ENCODE peak calls at places on chromosomes 5 and 9, in nine cellular contexts. L is GM12865, J is AG04449, K is A549, N is IMR-90, F is tibial nerve, S is cardiac fibroblast, B is body of pancreas, R is fibroblast of pulmonary artery. G is an unnamed sample.
A peak's percentile ranks its signal among the peaks of the same experiment; 100 is the strongest.

GRCh38 chr9:127833555-127833954 is 20.9 kb downstream of the ENG start:
- DNase-seq in N (peak; percentile 55), K (no peak), R (peak; percentile 57), F (peak; percentile 62), S (peak; percentile 62), L (no peak), B (no peak), J (no peak), G (no peak)

GRCh38 chr5:14062178-14062577 is 81.0 kb upstream of the TRIO start:
- DNase-seq in F (no peak), K (no peak), L (no peak), J (no peak), N (no peak), B (no peak), R (no peak), S (no peak), G (no peak)

GRCh38 chr9:95509851-95510529 is 6.8 kb downstream of the PTCH1 start:
- DNase-seq in S (no peak), B (peak; percentile 41), F (no peak), R (peak; percentile 9), L (no peak), N (no peak), K (no peak), J (no peak), G (peak; percentile 10)

GRCh38 chr9:101028346-101029299 is at the start of gene PLPPR1:
- DNase-seq in F (no peak), J (no peak), L (no peak), N (peak; percentile 3), R (peak; percentile 50), K (peak; percentile 53), B (peak; percentile 89), S (peak; percentile 52), G (peak; percentile 49)

GRCh38 chr5:143428738-143429420 is 25.4 kb upstream of the NR3C1 start:
- DNase-seq in J (no peak), K (no peak), F (no peak), R (peak; percentile 33), B (no peak), S (no peak), L (no peak), N (no peak), G (peak; percentile 44)

GRCh38 chr5:110386782-110387181 is 339.7 kb downstream of the TMEM232 start:
- DNase-seq in N (peak; percentile 4), S (peak; percentile 4), R (no peak), F (no peak), K (no peak), B (no peak), J (peak; percentile 52), L (no peak), G (no peak)

GRCh38 chr5:39055760-39056393 is 18.3 kb downstream of the RICTOR start:
- DNase-seq in K (no peak), F (no peak), J (no peak), S (no peak), L (no peak), B (no peak), R (no peak), N (no peak), G (no peak)

GRCh38 chr5:161778796-161779195 is 69.1 kb upstream of the GABRA1 start:
- DNase-seq in B (no peak), R (no peak), K (no peak), S (no peak), N (no peak), J (no peak), F (no peak), L (no peak), G (no peak)

GRCh38 chr9:108756746-108757490 is 98.9 kb downstream of the ACTL7B start:
- DNase-seq in S (no peak), L (no peak), N (no peak), B (no peak), R (no peak), J (no peak), F (no peak), K (no peak), G (peak; percentile 78)

GRCh38 chr5:109659901-109660300 is 29.8 kb upstream of the MAN2A1 start:
- DNase-seq in R (no peak), L (no peak), N (no peak), K (no peak), J (no peak), S (no peak), F (no peak), B (no peak), G (no peak)

GRCh38 chr5:179549973-179550510 is 312 bp upstream of the RUFY1 start:
- DNase-seq in J (no peak), S (no peak), K (no peak), B (no peak), F (peak; percentile 55), L (peak; percentile 67), N (no peak), R (no peak), G (peak; percentile 28)

GRCh38 chr9:137711678-137712105 is 92.9 kb downstream of the EHMT1 start:
- DNase-seq in J (no peak), L (no peak), B (no peak), S (no peak), N (no peak), F (no peak), R (no peak), K (no peak), G (no peak)

GRCh38 chr5:174371600-174372094 is 326.1 kb downstream of the NSG2 start:
- DNase-seq in R (peak; percentile 29), B (no peak), J (no peak), N (no peak), K (peak; percentile 28), F (no peak), S (peak; percentile 27), L (no peak), G (no peak)

GRCh38 chr5:38720691-38721361 is 125.0 kb upstream of the OSMR start:
- DNase-seq in B (no peak), J (no peak), N (no peak), F (no peak), L (no peak), K (no peak), S (no peak), R (no peak), G (no peak)

GRCh38 chr5:99019812-99020697 is 91.2 kb upstream of the CHD1 start:
- DNase-seq in F (no peak), R (peak; percentile 90), S (peak; percentile 86), L (no peak), J (peak; percentile 77), K (peak; percentile 40), N (peak; percentile 87), B (no peak), G (peak; percentile 73)

GRCh38 chr5:123754903-123755302 is 242.9 kb downstream of the CSNK1G3 start:
- DNase-seq in F (no peak), N (peak; percentile 34), K (no peak), S (peak; percentile 16), B (no peak), J (no peak), R (peak; percentile 10), L (no peak), G (no peak)

GRCh38 chr5:86554638-86555037 is 63.1 kb upstream of the COX7C start:
- DNase-seq in N (no peak), B (no peak), K (no peak), L (no peak), F (no peak), S (no peak), R (no peak), J (no peak), G (no peak)

GRCh38 chr9:20884985-20885593 is 146.4 kb downstream of the HACD4 start:
- DNase-seq in L (peak; percentile 77), J (no peak), R (peak; percentile 76), F (peak; percentile 65), B (peak; percentile 73), K (peak; percentile 71), N (peak; percentile 57), S (peak; percentile 73), G (peak; percentile 45)

GRCh38 chr5:150458819-150459557 is 9.4 kb upstream of the RPS14 start:
- DNase-seq in J (no peak), F (peak; percentile 87), R (peak; percentile 55), B (peak; percentile 82), N (peak; percentile 38), S (peak; percentile 66), K (peak; percentile 72), L (peak; percentile 83), G (peak; percentile 15)
- H3K4me3 ChIP-seq in J (peak overlapping the region; percentile 18), F (no peak overlapping the region), R (no peak overlapping the region), B (no peak overlapping the region), N (no peak overlapping the region), S (peak overlapping the region; percentile 10), K (peak overlapping the region; percentile 31), L (peak overlapping the region; percentile 28), G (no peak overlapping the region)

DNA sequence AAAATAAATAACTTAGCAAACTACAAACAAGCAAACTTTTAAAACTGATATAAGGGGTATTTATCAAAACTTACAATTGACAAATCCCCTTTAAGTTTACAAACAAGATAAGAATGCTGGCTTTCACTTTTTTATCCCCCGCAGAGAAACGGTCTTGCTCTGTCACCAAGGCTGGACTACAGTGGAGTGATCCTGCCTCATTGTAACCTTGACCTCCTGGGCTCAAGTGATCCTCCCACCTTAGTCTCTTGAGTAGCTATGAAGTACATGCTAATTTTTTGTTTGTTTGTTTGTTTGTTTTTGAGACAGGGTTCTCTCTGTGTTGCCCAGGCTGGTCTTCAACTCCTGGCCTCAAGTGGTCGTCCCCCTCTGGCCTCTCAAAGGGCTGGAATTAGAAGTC is 9.0 kb upstream of the NIPSNAP3A start:
- DNase-seq in S (no peak), B (no peak), J (no peak), K (no peak), N (no peak), R (no peak), F (no peak), L (no peak), G (no peak)
- TF ChIP-seq CTCF in S (no peak), B (no peak), J (no peak), K (no peak), N (no peak), R (no peak), F (no peak), L (no peak), G (no peak)

GRCh38 chr9:120710110-120710981 is 3.9 kb downstream of the MEGF9 start:
- DNase-seq in N (peak; percentile 39), R (no peak), L (peak; percentile 88), J (no peak), F (no peak), B (peak; percentile 59), S (peak; percentile 27), K (peak; percentile 74), G (no peak)
- H3K4me3 ChIP-seq in N (no peak overlapping the region), R (no peak overlapping the region), L (peak overlapping the region; percentile 51), J (no peak overlapping the region), F (peak overlapping the region; percentile 28), B (no peak overlapping the region), S (peak overlapping the region; percentile 18), K (peak overlapping the region; percentile 86), G (no peak overlapping the region)

GRCh38 chr9:99103505-99103904 is 1.4 kb upstream of the TGFBR1 start:
- DNase-seq in S (no peak), B (no peak), R (no peak), F (no peak), J (no peak), L (no peak), N (peak; percentile 9), K (peak; percentile 18), G (no peak)

GRCh38 chr9:99103909-99104458 is 929 bp upstream of the TGFBR1 start:
- DNase-seq in J (no peak), N (peak; percentile 61), L (no peak), F (peak; percentile 40), B (no peak), R (peak; percentile 48), K (peak; percentile 14), S (peak; percentile 45), G (peak; percentile 68)

GRCh38 chr9:99105152-99106043 is 485 bp downstream of the TGFBR1 start:
- DNase-seq in K (peak; percentile 63), L (peak; percentile 81), F (peak; percentile 50), N (peak; percentile 73), S (peak; percentile 86), R (peak; percentile 71), B (peak; percentile 82), J (no peak), G (no peak)

GRCh38 chr9:99106044-99106375 is 1.1 kb downstream of the TGFBR1 start:
- DNase-seq in B (no peak), F (no peak), K (no peak), J (no peak), R (no peak), S (no peak), N (no peak), L (no peak), G (no peak)

GRCh38 chr9:99104459-99105151 is at the start of gene TGFBR1:
- DNase-seq in L (peak; percentile 96), B (peak; percentile 95), K (peak; percentile 89), J (no peak), N (peak; percentile 89), R (peak; percentile 90), F (peak; percentile 84), S (peak; percentile 95), G (peak; percentile 87)
- TF ChIP-seq CTCF in L (no peak), B (no peak), K (no peak), J (no peak), N (no peak), R (no peak), F (no peak), S (no peak), G (peak; percentile 7)

G was measured in bronchial epithelial cell.